ENCODE peak calls at places on chromosomes 12 and 14, in four cellular contexts. F is neuronal stem cell, S is RWPE2, C is cardiac muscle cell. Q is an unnamed sample.

GRCh38 chr14:25381498-25381897 is 331.6 kb upstream of the STXBP6 start:
- DNase-seq in F (no peak), S (no peak), C (no peak), Q (no peak)

GRCh38 chr12:111283986-111284385 is 84.9 kb downstream of the PHETA1 start:
- DNase-seq in F (no peak), S (no peak), C (no peak), Q (no peak)

GRCh38 chr12:121649819-121650353 is 19.6 kb downstream of the MORN3 start:
- DNase-seq in F (no peak), S (no peak), C (no peak), Q (no peak)

GRCh38 chr12:24948452-24948815 is 467 bp downstream of the BCAT1 start:
- DNase-seq in F (peak; percentile 26), S (no peak), C (peak; percentile 57), Q (no peak)

GRCh38 chr12:89267404-89267803 is 84.9 kb downstream of the DUSP6 start:
- DNase-seq in F (no peak), S (no peak), C (no peak), Q (no peak)

GRCh38 chr14:55581011-55581806 is 1.2 kb downstream of the KTN1 start:
- DNase-seq in F (no peak), S (no peak), C (peak; percentile 48), Q (no peak)

GRCh38 chr12:7832059-7832696 is 40.5 kb downstream of the SLC2A14 start:
- DNase-seq in F (peak; percentile 17), S (no peak), C (peak; percentile 78), Q (peak; percentile 34)

GRCh38 chr14:91249841-91250616 is 5.5 kb upstream of the GPR68 start:
- DNase-seq in F (no peak), S (no peak), C (no peak), Q (no peak)

GRCh38 chr14:26528415-26529182 is 69.2 kb downstream of the NOVA1 start:
- DNase-seq in F (no peak), S (no peak), C (peak; percentile 86), Q (peak; percentile 36)

GRCh38 chr12:100993916-100994315 is 199.3 kb downstream of the ANO4 start:
- DNase-seq in F (no peak), S (no peak), C (no peak), Q (no peak)

GRCh38 chr14:60760209-60760608 is 25.6 kb downstream of the MNAT1 start:
- DNase-seq in F (no peak), S (no peak), C (peak; percentile 16), Q (no peak)

GRCh38 chr14:91417134-91417982 is at the start of gene CCDC88C:
- DNase-seq in F (peak; percentile 65), S (no peak), C (no peak), Q (no peak)

GRCh38 chr14:103332143-103332919 is 1.7 kb upstream of the EIF5 start:
- DNase-seq in F (no peak), S (no peak), C (no peak), Q (no peak)

GRCh38 chr12:103097496-103097895 is 140.0 kb downstream of the ASCL1 start:
- DNase-seq in F (no peak), S (no peak), C (no peak), Q (no peak)

GRCh38 chr12:123767613-123768012 is 5.5 kb downstream of the DNAH10 start:
- DNase-seq in F (no peak), S (no peak), C (no peak), Q (no peak)

GRCh38 chr12:123502163-123502562 is 31.4 kb downstream of the RILPL1 start:
- DNase-seq in F (peak; percentile 77), S (no peak), C (no peak), Q (no peak)

GRCh38 chr14:28058012-28058296 is 708.6 kb upstream of the FOXG1 start:
- DNase-seq in F (no peak), S (no peak), C (no peak), Q (no peak)

GRCh38 chr12:29599397-29599796 is 101.9 kb upstream of the OVCH1 start:
- DNase-seq in F (no peak), S (no peak), C (peak; percentile 71), Q (peak; percentile 79)

GRCh38 chr12:68912916-68913315 is 20.1 kb downstream of the CPM start:
- DNase-seq in F (no peak), S (no peak), C (no peak), Q (no peak)

GRCh38 chr12:662541-663292 is 528 bp downstream of the NINJ2 start:
- DNase-seq in F (no peak), S (no peak), C (peak; percentile 61), Q (no peak)

GRCh38 chr12:64526859-64527258 is 74.9 kb downstream of the TBK1 start:
- DNase-seq in F (no peak), S (no peak), C (no peak), Q (no peak)

GRCh38 chr12:38141861-38142260 is 174.7 kb upstream of the ALG10B start:
- DNase-seq in F (no peak), S (no peak), C (no peak), Q (no peak)

GRCh38 chr14:21039585-21040369 is 2.4 kb upstream of the RNASE7 start:
- DNase-seq in F (peak; percentile 44), S (no peak), C (peak; percentile 86), Q (no peak)

GRCh38 chr14:61508526-61508925 is 186.8 kb upstream of the HIF1A start:
- DNase-seq in F (no peak), S (no peak), C (no peak), Q (no peak)

GRCh38 chr12:130137141-130138018 is 24.9 kb upstream of the FZD10 start:
- DNase-seq in F (no peak), S (no peak), C (no peak), Q (no peak)

GRCh38 chr12:69511016-69511415 is 40.8 kb downstream of the FRS2 start:
- DNase-seq in F (no peak), S (no peak), C (no peak), Q (no peak)

GRCh38 chr12:49959570-49960473 is 1.9 kb upstream of the AQP5 start:
- DNase-seq in F (peak; percentile 60), S (peak; percentile 72), C (peak; percentile 77), Q (peak; percentile 6)

GRCh38 chr14:70822706-70823185 is 13.4 kb upstream of the MAP3K9 start:
- DNase-seq in F (peak; percentile 58), S (no peak), C (peak; percentile 69), Q (peak; percentile 17)

GRCh38 chr12:65881348-65881961 is 57.2 kb downstream of the HMGA2 start:
- DNase-seq in F (no peak), S (no peak), C (peak; percentile 84), Q (peak; percentile 71)

GRCh38 chr12:60185060-60185459 is 589.2 kb downstream of the SLC16A7 start:
- DNase-seq in F (no peak), S (no peak), C (no peak), Q (no peak)

GRCh38 chr14:64440494-64440893 is 24.8 kb upstream of the AKAP5 start:
- DNase-seq in F (no peak), S (no peak), C (no peak), Q (peak; percentile 44)

GRCh38 chr12:122306407-122306806 is 40.1 kb upstream of the VPS33A start:
- DNase-seq in F (no peak), S (no peak), C (no peak), Q (no peak)

GRCh38 chr14:91482278-91483023 is 27.7 kb downstream of the PPP4R3A start:
- DNase-seq in F (no peak), S (no peak), C (peak; percentile 60), Q (peak; percentile 37)

GRCh38 chr14:78022059-78022458 is 148.1 kb upstream of the NRXN3 start:
- DNase-seq in F (peak; percentile 67), S (no peak), C (peak; percentile 47), Q (no peak)

GRCh38 chr12:116378002-116378401 is 100.5 kb upstream of the MED13L start:
- DNase-seq in F (no peak), S (no peak), C (no peak), Q (no peak)

GRCh38 chr14:37253905-37254304 is 56.2 kb downstream of the MIPOL1 start:
- DNase-seq in F (no peak), S (peak; percentile 68), C (peak; percentile 82), Q (peak; percentile 56)

GRCh38 chr12:53287741-53288216 is 7.6 kb upstream of the PFDN5 start:
- DNase-seq in F (peak; percentile 39), S (no peak), C (peak; percentile 68), Q (no peak)

GRCh38 chr12:80769553-80770140 is 52.9 kb downstream of the MYF5 start:
- DNase-seq in F (no peak), S (no peak), C (no peak), Q (no peak)

DNA sequence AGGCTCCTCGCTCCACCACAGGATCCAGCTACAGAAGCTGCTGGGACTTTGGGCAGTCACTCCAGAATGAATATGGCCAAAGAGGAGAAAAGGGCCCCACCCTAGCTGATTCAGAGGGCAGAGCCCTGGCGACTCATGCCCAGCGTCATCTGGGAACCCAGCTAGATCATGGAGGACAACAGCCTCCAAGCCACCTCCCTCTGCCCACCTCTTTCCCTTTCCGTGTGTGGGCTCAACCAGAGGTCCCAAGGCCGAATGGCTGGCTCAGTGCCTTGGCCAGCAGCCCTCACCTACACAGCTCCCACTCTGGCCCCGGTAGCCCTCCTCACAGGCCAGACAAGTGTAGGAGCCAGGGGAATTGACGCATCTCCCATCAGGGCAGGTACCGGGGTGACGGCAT is 17.4 kb downstream of the ISCA2 start:
- DNase-seq in F (no peak), S (peak; percentile 68), C (no peak), Q (peak; percentile 65)
- H3K4me3 ChIP-seq in F (no peak overlapping the region), S (no peak overlapping the region), C (no peak overlapping the region), Q (no peak overlapping the region)

GRCh38 chr12:14960548-14961465 is 594 bp downstream of the ARHGDIB start:
- DNase-seq in F (no peak), S (peak; percentile 53), C (peak; percentile 86), Q (peak; percentile 25)
- H3K4me3 ChIP-seq in F (no peak overlapping the region), S (peak overlapping the region; percentile 21), C (no peak overlapping the region), Q (peak overlapping the region; percentile 32)

GRCh38 chr12:120102189-120103043 is 14.1 kb downstream of the RAB35 start:
- DNase-seq in F (no peak), S (no peak), C (no peak), Q (no peak)
- H3K4me3 ChIP-seq in F (no peak overlapping the region), S (no peak overlapping the region), C (no peak overlapping the region), Q (no peak overlapping the region)

GRCh38 chr14:76268013-76268376 is 107.9 kb upstream of the ESRRB start:
- DNase-seq in F (no peak), S (no peak), C (no peak), Q (no peak)
- H3K4me3 ChIP-seq in F (no peak overlapping the region), S (peak overlapping the region; percentile 27), C (no peak overlapping the region), Q (peak overlapping the region; percentile 44)